ENCODE peak calls at places on chromosomes 12 and 14, in eight cellular contexts. One of them, this sample, is unnamed.

GRCh38 chr14:98701377-98701776 is 570.6 kb downstream of the BCL11B start:
- DNase-seq in H1: no peak
- DNase-seq in A549: no peak
- DNase-seq in HCT116: no peak
- DNase-seq in HepG2: no peak
- DNase-seq in GM12878: no peak
- DNase-seq in endothelial cell of umbilical vein: no peak
- DNase-seq in K562: no peak
- DNase-seq in this sample: no peak

GRCh38 chr14:94332063-94332583 is 9.0 kb upstream of the SERPINA6 start:
- DNase-seq in H1: no peak
- DNase-seq in A549: no peak
- DNase-seq in HCT116: no peak
- DNase-seq in HepG2: no peak
- DNase-seq in GM12878: no peak
- DNase-seq in endothelial cell of umbilical vein: no peak
- DNase-seq in K562: no peak
- DNase-seq in this sample: no peak

GRCh38 chr14:22726012-22726411 is 40.5 kb upstream of the OXA1L start:
- DNase-seq in H1: no peak
- DNase-seq in A549: no peak
- DNase-seq in HCT116: no peak
- DNase-seq in HepG2: no peak
- DNase-seq in GM12878: no peak
- DNase-seq in endothelial cell of umbilical vein: no peak
- DNase-seq in K562: no peak
- DNase-seq in this sample: no peak

GRCh38 chr12:91951571-91951970 is 194.1 kb downstream of the BTG1 start:
- DNase-seq in H1: no peak
- DNase-seq in A549: peak; percentile 6
- DNase-seq in HCT116: no peak
- DNase-seq in HepG2: no peak
- DNase-seq in GM12878: no peak
- DNase-seq in endothelial cell of umbilical vein: no peak
- DNase-seq in K562: no peak
- DNase-seq in this sample: no peak

GRCh38 chr14:48430805-48431204 is 755.4 kb upstream of the MDGA2 start:
- DNase-seq in H1: no peak
- DNase-seq in A549: no peak
- DNase-seq in HCT116: no peak
- DNase-seq in HepG2: no peak
- DNase-seq in GM12878: no peak
- DNase-seq in endothelial cell of umbilical vein: no peak
- DNase-seq in K562: no peak
- DNase-seq in this sample: no peak

GRCh38 chr12:34124608-34125007 is 102.3 kb downstream of the ALG10 start:
- DNase-seq in H1: no peak
- DNase-seq in A549: no peak
- DNase-seq in HCT116: no peak
- DNase-seq in HepG2: no peak
- DNase-seq in GM12878: no peak
- DNase-seq in endothelial cell of umbilical vein: no peak
- DNase-seq in K562: no peak
- DNase-seq in this sample: no peak

GRCh38 chr14:20687362-20688166 is 1.0 kb upstream of the ANG start:
- DNase-seq in H1: no peak
- DNase-seq in A549: no peak
- DNase-seq in HCT116: no peak
- DNase-seq in HepG2: peak; percentile 91
- DNase-seq in GM12878: no peak
- DNase-seq in endothelial cell of umbilical vein: no peak
- DNase-seq in K562: no peak
- DNase-seq in this sample: no peak

GRCh38 chr12:76020731-76021672 is 10.6 kb downstream of the PHLDA1 start:
- DNase-seq in H1: no peak
- DNase-seq in A549: peak; percentile 62
- DNase-seq in HCT116: peak; percentile 84
- DNase-seq in HepG2: no peak
- DNase-seq in GM12878: peak; percentile 19
- DNase-seq in endothelial cell of umbilical vein: peak; percentile 94
- DNase-seq in K562: no peak
- DNase-seq in this sample: peak; percentile 95

GRCh38 chr14:105172476-105172875 is 3.9 kb upstream of the JAG2 start:
- DNase-seq in H1: no peak
- DNase-seq in A549: no peak
- DNase-seq in HCT116: no peak
- DNase-seq in HepG2: no peak
- DNase-seq in GM12878: no peak
- DNase-seq in endothelial cell of umbilical vein: no peak
- DNase-seq in K562: no peak
- DNase-seq in this sample: no peak

GRCh38 chr14:99879401-99880295 is 86.4 kb downstream of the EML1 start:
- DNase-seq in H1: no peak
- DNase-seq in A549: no peak
- DNase-seq in HCT116: no peak
- DNase-seq in HepG2: no peak
- DNase-seq in GM12878: no peak
- DNase-seq in endothelial cell of umbilical vein: no peak
- DNase-seq in K562: no peak
- DNase-seq in this sample: no peak

GRCh38 chr14:74240794-74241610 is 1.8 kb downstream of the VSX2 start:
- DNase-seq in H1: no peak
- DNase-seq in A549: no peak
- DNase-seq in HCT116: no peak
- DNase-seq in HepG2: no peak
- DNase-seq in GM12878: no peak
- DNase-seq in endothelial cell of umbilical vein: peak; percentile 14
- DNase-seq in K562: no peak
- DNase-seq in this sample: no peak

GRCh38 chr14:29724991-29725390 is 202.7 kb downstream of the PRKD1 start:
- DNase-seq in H1: no peak
- DNase-seq in A549: no peak
- DNase-seq in HCT116: no peak
- DNase-seq in HepG2: no peak
- DNase-seq in GM12878: no peak
- DNase-seq in endothelial cell of umbilical vein: no peak
- DNase-seq in K562: no peak
- DNase-seq in this sample: no peak

DNA sequence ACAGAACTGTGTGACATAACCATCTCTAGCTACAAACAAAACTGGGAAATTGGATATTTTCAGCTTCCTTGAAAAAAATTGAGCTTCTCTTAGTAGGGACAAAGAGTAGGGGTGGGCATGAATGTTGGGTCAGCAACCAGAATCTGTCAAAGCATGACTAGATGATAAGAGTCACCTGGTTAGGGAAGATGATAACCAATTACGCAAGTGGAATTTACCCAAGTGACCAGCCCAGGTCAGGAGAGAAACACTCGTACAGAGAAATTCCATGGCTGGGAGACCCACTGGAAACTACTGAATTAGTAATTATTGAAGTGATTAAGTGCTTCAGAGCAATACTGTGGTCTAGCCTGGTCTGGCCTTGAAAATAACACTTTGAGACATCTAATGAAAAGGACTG is 36.3 kb upstream of the C12orf75 start:
- DNase-seq in H1: no peak
- DNase-seq in A549: no peak
- DNase-seq in HCT116: no peak
- DNase-seq in HepG2: no peak
- DNase-seq in GM12878: no peak
- DNase-seq in endothelial cell of umbilical vein: no peak
- DNase-seq in K562: no peak
- DNase-seq in this sample: no peak
- TF ChIP-seq POLR2A in H1: no peak
- TF ChIP-seq POLR2A in A549: no peak
- TF ChIP-seq POLR2A in HCT116: no peak
- TF ChIP-seq POLR2A in HepG2: no peak
- TF ChIP-seq POLR2A in GM12878: no peak
- TF ChIP-seq POLR2A in endothelial cell of umbilical vein: no peak
- TF ChIP-seq POLR2A in K562: no peak
- TF ChIP-seq POLR2A in this sample: no peak

GRCh38 chr14:35534884-35535793 is 1.2 kb downstream of the INSM2 start:
- DNase-seq in H1: no peak
- DNase-seq in A549: peak; percentile 33
- DNase-seq in HCT116: no peak
- DNase-seq in HepG2: peak; percentile 61
- DNase-seq in GM12878: no peak
- DNase-seq in endothelial cell of umbilical vein: peak; percentile 69
- DNase-seq in K562: peak; percentile 65
- DNase-seq in this sample: peak; percentile 68
- H3K4me3 ChIP-seq in H1: peak overlapping the region; percentile 65
- H3K4me3 ChIP-seq in A549: peak overlapping the region; percentile 61
- H3K4me3 ChIP-seq in HCT116: no peak overlapping the region
- H3K4me3 ChIP-seq in HepG2: peak overlapping the region; percentile 80
- H3K4me3 ChIP-seq in GM12878: peak overlapping the region; percentile 70
- H3K4me3 ChIP-seq in endothelial cell of umbilical vein: no peak overlapping the region
- H3K4me3 ChIP-seq in K562: no peak overlapping the region
- H3K4me3 ChIP-seq in this sample: no peak overlapping the region

DNA sequence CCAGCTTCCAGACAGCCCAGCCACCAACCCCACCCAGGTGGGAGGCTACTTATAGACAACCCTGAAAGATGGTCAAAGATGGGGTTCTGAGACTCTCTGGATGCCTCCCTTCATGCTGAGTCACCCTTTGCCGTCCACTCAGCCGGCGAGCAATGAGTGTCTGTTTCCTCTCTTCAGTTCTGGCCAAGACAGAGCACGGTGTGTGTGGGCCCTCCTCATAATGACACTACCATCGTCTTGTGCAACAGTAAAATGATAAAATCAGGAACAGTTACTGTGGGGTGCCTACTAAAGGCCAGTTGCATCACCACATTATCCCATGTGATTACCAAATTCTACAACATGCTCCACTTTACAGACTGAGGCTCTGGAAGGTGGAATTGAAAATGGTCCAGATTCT is 7.0 kb upstream of the BDKRB1 start:
- DNase-seq in H1: no peak
- DNase-seq in A549: no peak
- DNase-seq in HCT116: no peak
- DNase-seq in HepG2: no peak
- DNase-seq in GM12878: no peak
- DNase-seq in endothelial cell of umbilical vein: no peak
- DNase-seq in K562: no peak
- DNase-seq in this sample: peak; percentile 94
- TF ChIP-seq MAX in H1: no peak
- TF ChIP-seq MAX in A549: peak; percentile 36
- TF ChIP-seq MAX in HCT116: no peak
- TF ChIP-seq MAX in HepG2: no peak
- TF ChIP-seq MAX in GM12878: no peak
- TF ChIP-seq MAX in endothelial cell of umbilical vein: no peak
- TF ChIP-seq MAX in K562: no peak
- TF ChIP-seq MAX in this sample: peak; percentile 67

GRCh38 chr14:61282746-61283145 is 1.6 kb upstream of the TMEM30B start:
- DNase-seq in H1: no peak
- DNase-seq in A549: no peak
- DNase-seq in HCT116: no peak
- DNase-seq in HepG2: no peak
- DNase-seq in GM12878: no peak
- DNase-seq in endothelial cell of umbilical vein: no peak
- DNase-seq in K562: no peak
- DNase-seq in this sample: no peak

GRCh38 chr14:61281911-61282310 is 773 bp upstream of the TMEM30B start:
- DNase-seq in H1: no peak
- DNase-seq in A549: no peak
- DNase-seq in HCT116: no peak
- DNase-seq in HepG2: no peak
- DNase-seq in GM12878: no peak
- DNase-seq in endothelial cell of umbilical vein: no peak
- DNase-seq in K562: no peak
- DNase-seq in this sample: no peak

GRCh38 chr14:61280092-61280525 is 1.0 kb downstream of the TMEM30B start:
- DNase-seq in H1: no peak
- DNase-seq in A549: no peak
- DNase-seq in HCT116: no peak
- DNase-seq in HepG2: no peak
- DNase-seq in GM12878: no peak
- DNase-seq in endothelial cell of umbilical vein: no peak
- DNase-seq in K562: no peak
- DNase-seq in this sample: no peak

GRCh38 chr14:61281186-61281676 is at the start of gene TMEM30B:
- DNase-seq in H1: peak; percentile 70
- DNase-seq in A549: no peak
- DNase-seq in HCT116: no peak
- DNase-seq in HepG2: no peak
- DNase-seq in GM12878: no peak
- DNase-seq in endothelial cell of umbilical vein: no peak
- DNase-seq in K562: no peak
- DNase-seq in this sample: no peak

GRCh38 chr14:61280526-61281185 is 482 bp downstream of the TMEM30B start:
- DNase-seq in H1: no peak
- DNase-seq in A549: peak; percentile 68
- DNase-seq in HCT116: no peak
- DNase-seq in HepG2: no peak
- DNase-seq in GM12878: no peak
- DNase-seq in endothelial cell of umbilical vein: peak; percentile 86
- DNase-seq in K562: no peak
- DNase-seq in this sample: no peak
- TF ChIP-seq POLR2A in H1: no peak
- TF ChIP-seq POLR2A in A549: peak; percentile 55
- TF ChIP-seq POLR2A in HCT116: no peak
- TF ChIP-seq POLR2A in HepG2: no peak
- TF ChIP-seq POLR2A in GM12878: no peak
- TF ChIP-seq POLR2A in endothelial cell of umbilical vein: peak; percentile 33
- TF ChIP-seq POLR2A in K562: no peak
- TF ChIP-seq POLR2A in this sample: no peak